ENCODE peak calls at places on chromosomes 2 and 18, in five cellular contexts. One of them, this sample, is unnamed.

GRCh38 chr2:201182650-201183372 is at the start of gene CASP10:
- DNase-seq in IMR-90: peak
- DNase-seq in cardiac fibroblast: peak
- DNase-seq in dorsolateral prefrontal cortex: no peak
- DNase-seq in testis: no peak
- DNase-seq in this sample: peak

GRCh38 chr2:138276367-138276766 is 225.2 kb upstream of the SPOPL start:
- DNase-seq in IMR-90: peak
- DNase-seq in cardiac fibroblast: no peak
- DNase-seq in dorsolateral prefrontal cortex: no peak
- DNase-seq in testis: no peak
- DNase-seq in this sample: no peak

GRCh38 chr2:89831686-89832498 is 1140.4 kb downstream of the RPIA start:
- DNase-seq in IMR-90: peak
- DNase-seq in cardiac fibroblast: no peak
- DNase-seq in dorsolateral prefrontal cortex: no peak
- DNase-seq in testis: no peak
- DNase-seq in this sample: no peak

GRCh38 chr2:46690825-46691224 is 211.5 kb downstream of the TMEM247 start:
- DNase-seq in IMR-90: peak
- DNase-seq in cardiac fibroblast: peak
- DNase-seq in dorsolateral prefrontal cortex: no peak
- DNase-seq in testis: no peak
- DNase-seq in this sample: no peak

GRCh38 chr2:32666704-32667103 is 38.9 kb downstream of the TTC27 start:
- DNase-seq in IMR-90: no peak
- DNase-seq in cardiac fibroblast: no peak
- DNase-seq in dorsolateral prefrontal cortex: no peak
- DNase-seq in testis: no peak
- DNase-seq in this sample: no peak

GRCh38 chr18:79775441-79776221 is 22.1 kb upstream of the KCNG2 start:
- DNase-seq in IMR-90: no peak
- DNase-seq in cardiac fibroblast: no peak
- DNase-seq in dorsolateral prefrontal cortex: peak
- DNase-seq in testis: no peak
- DNase-seq in this sample: no peak

GRCh38 chr2:61588566-61588965 is 50.4 kb upstream of the XPO1 start:
- DNase-seq in IMR-90: no peak
- DNase-seq in cardiac fibroblast: no peak
- DNase-seq in dorsolateral prefrontal cortex: no peak
- DNase-seq in testis: no peak
- DNase-seq in this sample: no peak

GRCh38 chr2:208542465-208543041 is 136.0 kb downstream of the PTH2R start:
- DNase-seq in IMR-90: no peak
- DNase-seq in cardiac fibroblast: no peak
- DNase-seq in dorsolateral prefrontal cortex: no peak
- DNase-seq in testis: no peak
- DNase-seq in this sample: no peak

GRCh38 chr2:52960891-52961290 is 806.7 kb upstream of the CHAC2 start:
- DNase-seq in IMR-90: no peak
- DNase-seq in cardiac fibroblast: no peak
- DNase-seq in dorsolateral prefrontal cortex: no peak
- DNase-seq in testis: no peak
- DNase-seq in this sample: no peak

GRCh38 chr2:52959801-52960200 is 807.8 kb upstream of the CHAC2 start:
- DNase-seq in IMR-90: no peak
- DNase-seq in cardiac fibroblast: no peak
- DNase-seq in dorsolateral prefrontal cortex: no peak
- DNase-seq in testis: no peak
- DNase-seq in this sample: no peak

GRCh38 chr2:52955079-52955478 is 812.5 kb upstream of the CHAC2 start:
- DNase-seq in IMR-90: no peak
- DNase-seq in cardiac fibroblast: no peak
- DNase-seq in dorsolateral prefrontal cortex: no peak
- DNase-seq in testis: no peak
- DNase-seq in this sample: no peak

GRCh38 chr2:52956115-52956514 is 811.5 kb upstream of the CHAC2 start:
- DNase-seq in IMR-90: no peak
- DNase-seq in cardiac fibroblast: no peak
- DNase-seq in dorsolateral prefrontal cortex: no peak
- DNase-seq in testis: no peak
- DNase-seq in this sample: no peak

GRCh38 chr2:52956766-52957165 is 810.8 kb upstream of the CHAC2 start:
- DNase-seq in IMR-90: no peak
- DNase-seq in cardiac fibroblast: no peak
- DNase-seq in dorsolateral prefrontal cortex: no peak
- DNase-seq in testis: no peak
- DNase-seq in this sample: no peak
- TF ChIP-seq CTCF in IMR-90: peak
- TF ChIP-seq CTCF in cardiac fibroblast: no peak
- TF ChIP-seq CTCF in dorsolateral prefrontal cortex: no peak
- TF ChIP-seq CTCF in testis: no peak
- TF ChIP-seq CTCF in this sample: no peak

GRCh38 chr2:106623424-106623823 is 136.3 kb downstream of the CD8B2 start:
- DNase-seq in IMR-90: no peak
- DNase-seq in cardiac fibroblast: no peak
- DNase-seq in dorsolateral prefrontal cortex: no peak
- DNase-seq in testis: no peak
- DNase-seq in this sample: no peak

GRCh38 chr2:106628377-106628776 is 141.2 kb downstream of the CD8B2 start:
- DNase-seq in IMR-90: no peak
- DNase-seq in cardiac fibroblast: no peak
- DNase-seq in dorsolateral prefrontal cortex: no peak
- DNase-seq in testis: no peak
- DNase-seq in this sample: no peak

DNA sequence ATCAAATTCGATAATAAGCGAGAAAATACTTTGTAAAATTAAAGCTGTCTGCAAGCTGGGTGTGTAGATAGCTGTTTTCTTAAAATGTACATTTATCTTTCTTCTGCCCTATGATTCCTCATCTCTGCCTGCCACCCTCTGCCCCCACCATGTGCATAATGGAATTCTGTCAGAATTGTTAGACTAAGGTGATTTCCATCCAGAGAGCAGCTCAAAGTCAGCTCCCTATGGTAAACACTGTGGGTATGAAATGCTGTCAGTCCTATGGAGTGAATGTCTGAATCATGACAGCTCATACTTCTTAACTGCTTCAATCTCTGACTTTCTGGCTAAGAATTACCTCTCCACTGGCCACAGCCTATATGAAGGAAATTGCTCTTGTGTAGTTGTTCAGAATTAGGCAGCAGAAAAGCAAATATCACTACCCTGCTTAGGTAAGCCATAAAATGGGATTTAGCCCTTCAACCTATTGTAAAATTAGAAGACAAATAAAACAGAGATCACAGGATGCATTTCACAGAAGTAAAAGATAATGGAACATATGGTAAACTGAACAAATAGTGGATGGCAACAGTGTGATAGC is 137.7 kb downstream of the CD8B2 start:
- DNase-seq in IMR-90: no peak
- DNase-seq in cardiac fibroblast: no peak
- DNase-seq in dorsolateral prefrontal cortex: no peak
- DNase-seq in testis: no peak
- DNase-seq in this sample: no peak
- TF ChIP-seq CTCF in IMR-90: no peak
- TF ChIP-seq CTCF in cardiac fibroblast: no peak
- TF ChIP-seq CTCF in dorsolateral prefrontal cortex: no peak
- TF ChIP-seq CTCF in testis: no peak
- TF ChIP-seq CTCF in this sample: no peak

DNA sequence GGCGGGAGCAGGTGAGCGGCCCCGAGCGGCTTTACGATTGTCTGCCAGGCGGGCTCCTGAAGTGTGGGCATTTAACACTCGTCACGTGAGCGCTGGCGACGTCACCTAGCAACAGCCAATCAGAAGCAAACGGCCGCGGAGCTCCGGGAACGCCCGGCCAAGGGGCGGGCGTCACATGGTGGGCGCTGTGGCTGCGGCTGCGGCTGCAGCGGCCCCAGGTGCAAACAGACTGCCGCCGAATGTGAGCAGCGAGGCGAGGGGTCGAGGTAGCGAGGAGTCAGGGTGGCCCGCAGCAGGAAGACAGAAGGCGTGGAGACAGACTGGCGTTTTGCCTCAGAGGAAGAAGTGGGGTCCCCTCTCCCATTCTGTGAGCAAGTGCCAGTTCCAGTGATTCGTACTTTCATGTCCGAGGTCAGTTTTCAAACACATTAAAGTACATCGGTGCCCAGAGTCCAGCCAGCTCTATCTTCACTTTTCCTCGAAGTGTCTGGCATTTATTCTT is at the start of gene DLX2:
- DNase-seq in IMR-90: peak
- DNase-seq in cardiac fibroblast: peak
- DNase-seq in dorsolateral prefrontal cortex: peak
- DNase-seq in testis: peak
- DNase-seq in this sample: peak
- TF ChIP-seq CTCF in IMR-90: no peak
- TF ChIP-seq CTCF in cardiac fibroblast: no peak
- TF ChIP-seq CTCF in dorsolateral prefrontal cortex: no peak
- TF ChIP-seq CTCF in testis: no peak
- TF ChIP-seq CTCF in this sample: no peak

GRCh38 chr2:8151888-8152287 is 530.0 kb upstream of the ID2 start:
- DNase-seq in IMR-90: no peak
- DNase-seq in cardiac fibroblast: no peak
- DNase-seq in dorsolateral prefrontal cortex: no peak
- DNase-seq in testis: no peak
- DNase-seq in this sample: no peak

GRCh38 chr2:8149011-8149410 is 532.8 kb upstream of the ID2 start:
- DNase-seq in IMR-90: no peak
- DNase-seq in cardiac fibroblast: no peak
- DNase-seq in dorsolateral prefrontal cortex: no peak
- DNase-seq in testis: no peak
- DNase-seq in this sample: no peak

GRCh38 chr2:8148260-8148880 is 533.5 kb upstream of the ID2 start:
- DNase-seq in IMR-90: peak
- DNase-seq in cardiac fibroblast: peak
- DNase-seq in dorsolateral prefrontal cortex: no peak
- DNase-seq in testis: no peak
- DNase-seq in this sample: peak

GRCh38 chr2:8152392-8153257 is 529.2 kb upstream of the ID2 start:
- DNase-seq in IMR-90: no peak
- DNase-seq in cardiac fibroblast: no peak
- DNase-seq in dorsolateral prefrontal cortex: no peak
- DNase-seq in testis: no peak
- DNase-seq in this sample: no peak

DNA sequence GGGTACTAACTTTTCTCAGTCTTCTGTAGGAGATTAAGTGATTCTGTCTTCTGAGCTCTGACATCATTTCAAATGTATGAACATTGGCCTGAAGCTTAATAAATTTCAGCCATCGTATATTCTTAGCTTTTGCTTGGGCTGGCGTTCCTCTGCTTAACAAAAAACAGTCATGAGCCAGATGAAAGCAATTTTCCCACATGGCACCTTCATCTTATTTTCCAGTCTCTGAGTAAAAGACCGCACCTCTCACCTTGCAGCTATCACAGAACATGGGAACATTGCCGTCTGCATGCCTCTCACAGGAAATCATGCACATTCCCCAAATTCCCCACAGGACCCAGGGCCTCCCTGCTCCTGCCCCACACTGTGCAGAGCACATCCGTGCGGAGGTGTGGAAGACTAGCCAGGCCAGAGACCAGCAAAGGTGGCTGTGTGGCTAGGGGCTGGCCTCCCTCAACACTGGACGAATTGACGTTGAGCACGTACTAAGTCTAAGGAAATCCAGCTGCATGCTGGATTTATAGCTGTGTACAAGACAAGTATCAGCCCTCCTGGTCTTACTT is 531.8 kb upstream of the ID2 start:
- DNase-seq in IMR-90: peak
- DNase-seq in cardiac fibroblast: peak
- DNase-seq in dorsolateral prefrontal cortex: no peak
- DNase-seq in testis: no peak
- DNase-seq in this sample: no peak
- TF ChIP-seq CTCF in IMR-90: no peak
- TF ChIP-seq CTCF in cardiac fibroblast: no peak
- TF ChIP-seq CTCF in dorsolateral prefrontal cortex: no peak
- TF ChIP-seq CTCF in testis: no peak
- TF ChIP-seq CTCF in this sample: no peak

DNA sequence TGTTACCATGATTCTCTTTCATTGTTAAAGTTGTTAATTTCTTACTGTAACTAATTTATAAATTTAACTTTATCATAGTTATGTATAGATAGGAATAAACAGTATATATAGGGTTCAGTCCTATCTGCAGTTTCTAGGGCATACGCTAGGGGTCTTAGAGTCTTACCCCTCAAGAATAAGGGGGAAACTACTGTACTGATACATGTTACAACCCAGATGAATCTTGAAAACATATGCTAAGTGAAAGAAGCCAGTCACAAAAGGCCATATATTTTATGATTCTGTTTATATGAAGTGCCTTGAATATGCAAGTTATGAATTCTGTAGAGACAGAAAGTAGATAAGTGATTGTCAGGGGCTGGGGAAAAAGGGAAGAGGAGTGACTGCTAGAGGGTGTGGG is 52.4 kb downstream of the RTN4 start:
- DNase-seq in IMR-90: no peak
- DNase-seq in cardiac fibroblast: no peak
- DNase-seq in dorsolateral prefrontal cortex: no peak
- DNase-seq in testis: no peak
- DNase-seq in this sample: no peak
- TF ChIP-seq CTCF in IMR-90: no peak
- TF ChIP-seq CTCF in cardiac fibroblast: peak
- TF ChIP-seq CTCF in dorsolateral prefrontal cortex: no peak
- TF ChIP-seq CTCF in testis: no peak
- TF ChIP-seq CTCF in this sample: no peak

DNA sequence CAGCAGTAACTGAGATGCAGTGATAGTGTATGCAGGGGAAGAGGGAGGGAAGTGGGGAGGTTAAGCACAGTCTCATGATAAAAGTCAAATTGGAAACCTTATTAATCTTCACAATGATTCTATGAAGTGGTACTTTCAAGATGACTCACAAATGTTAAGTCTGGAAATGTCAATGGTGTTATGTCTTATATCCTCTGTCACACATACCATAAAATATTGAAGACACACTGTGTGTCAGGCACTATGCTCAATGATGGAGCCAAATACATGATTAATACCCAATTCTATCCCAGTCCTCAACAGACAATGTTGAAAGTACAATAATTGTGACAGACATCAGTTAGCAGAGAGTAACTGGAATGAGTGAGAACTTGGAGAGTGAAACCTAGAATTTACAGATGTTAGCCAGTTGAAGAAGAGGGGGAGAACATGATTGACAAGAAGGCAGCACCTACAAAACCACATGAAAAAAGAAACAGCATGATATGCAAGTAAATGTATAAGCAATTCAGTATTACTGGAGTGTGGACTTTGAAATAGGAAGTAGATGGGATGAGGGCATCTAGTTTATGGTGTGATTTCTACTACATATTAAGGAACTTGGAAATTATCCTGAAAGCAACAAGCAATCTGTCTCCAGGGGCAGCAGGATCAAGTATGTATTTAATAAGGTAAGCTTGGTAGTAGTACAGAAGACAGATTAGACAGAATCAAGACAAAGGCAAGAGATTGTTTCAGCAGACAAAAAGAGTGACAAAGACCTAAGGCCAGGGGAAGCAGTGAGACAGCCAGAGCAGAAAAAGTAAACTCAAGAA is 107.6 kb downstream of the STRN start:
- DNase-seq in IMR-90: no peak
- DNase-seq in cardiac fibroblast: no peak
- DNase-seq in dorsolateral prefrontal cortex: no peak
- DNase-seq in testis: no peak
- DNase-seq in this sample: no peak
- TF ChIP-seq CTCF in IMR-90: no peak
- TF ChIP-seq CTCF in cardiac fibroblast: no peak
- TF ChIP-seq CTCF in dorsolateral prefrontal cortex: no peak
- TF ChIP-seq CTCF in testis: no peak
- TF ChIP-seq CTCF in this sample: no peak

GRCh38 chr2:239308696-239309397 is 92.0 kb downstream of the HDAC4 start:
- DNase-seq in IMR-90: peak
- DNase-seq in cardiac fibroblast: peak
- DNase-seq in dorsolateral prefrontal cortex: peak
- DNase-seq in testis: peak
- DNase-seq in this sample: no peak
- TF ChIP-seq CTCF in IMR-90: no peak
- TF ChIP-seq CTCF in cardiac fibroblast: no peak
- TF ChIP-seq CTCF in dorsolateral prefrontal cortex: no peak
- TF ChIP-seq CTCF in testis: no peak
- TF ChIP-seq CTCF in this sample: no peak

This sample was measured in Calu3.